ENCODE peak calls at places on chromosomes 1 and 21, in six cellular contexts. V, Q, P, B, A and D are unnamed samples. For H3K27me3, the result is how much of the 10 kb centered on the place peaks cover.

GRCh38 chr1:202725541-202725940 is 15.3 kb upstream of the SYT2 start:
- DNase-seq in V (no peak), Q (no peak), P (no peak), B (no peak), A (no peak), D (no peak)

GRCh38 chr1:66305927-66306326 is 228.0 kb upstream of the SGIP1 start:
- DNase-seq in V (no peak), Q (no peak), P (no peak), B (no peak), A (no peak), D (no peak)

GRCh38 chr1:155932487-155932886 is 1.7 kb downstream of the KHDC4 start:
- DNase-seq in V (no peak), Q (no peak), P (no peak), B (no peak), A (no peak), D (no peak)

GRCh38 chr1:15153842-15154479 is 414 bp downstream of the TMEM51 start:
- DNase-seq in V (no peak), Q (peak), P (no peak), B (peak), A (no peak), D (no peak)

GRCh38 chr21:43311303-43311817 is 115.6 kb downstream of the SIK1 start:
- DNase-seq in V (no peak), Q (no peak), P (no peak), B (no peak), A (peak), D (no peak)

GRCh38 chr21:41579692-41580091 is 71.7 kb upstream of the TMPRSS2 start:
- DNase-seq in V (no peak), Q (no peak), P (no peak), B (no peak), A (no peak), D (no peak)

GRCh38 chr1:35319988-35320713 is 51.6 kb downstream of the ZMYM4 start:
- DNase-seq in V (no peak), Q (no peak), P (no peak), B (no peak), A (no peak), D (no peak)

GRCh38 chr1:176879784-176880620 is 284.5 kb downstream of the ASTN1 start:
- DNase-seq in V (no peak), Q (peak), P (no peak), B (no peak), A (no peak), D (no peak)

GRCh38 chr1:31705080-31705866 is 1.5 kb upstream of the COL16A1 start:
- DNase-seq in V (no peak), Q (peak), P (no peak), B (peak), A (peak), D (no peak)

GRCh38 chr1:53060580-53060979 is 1.4 kb upstream of the PODN start:
- DNase-seq in V (no peak), Q (no peak), P (no peak), B (no peak), A (no peak), D (no peak)

GRCh38 chr1:181608951-181609350 is 125.6 kb downstream of the CACNA1E start:
- DNase-seq in V (peak), Q (no peak), P (no peak), B (no peak), A (no peak), D (no peak)

GRCh38 chr1:212162635-212163034 is 122.6 kb upstream of the PPP2R5A start:
- DNase-seq in V (no peak), Q (no peak), P (no peak), B (no peak), A (no peak), D (no peak)

GRCh38 chr1:167541610-167542009 is 12.0 kb downstream of the CREG1 start:
- DNase-seq in V (no peak), Q (no peak), P (no peak), B (no peak), A (no peak), D (no peak)

GRCh38 chr1:31645274-31645568 is 545 bp upstream of the PEF1 start:
- DNase-seq in V (no peak), Q (no peak), P (no peak), B (no peak), A (no peak), D (no peak)

GRCh38 chr1:23699280-23700179 is 7.9 kb downstream of the RPL11 start:
- DNase-seq in V (no peak), Q (no peak), P (no peak), B (no peak), A (no peak), D (no peak)

GRCh38 chr21:27498025-27498424 is 531.1 kb upstream of the ADAMTS5 start:
- DNase-seq in V (no peak), Q (no peak), P (no peak), B (no peak), A (no peak), D (no peak)

GRCh38 chr1:51240096-51240495 is 4.0 kb downstream of the RNF11 start:
- DNase-seq in V (no peak), Q (no peak), P (no peak), B (no peak), A (no peak), D (no peak)

GRCh38 chr21:45404726-45405270 is at the start of gene COL18A1:
- DNase-seq in V (no peak), Q (peak), P (no peak), B (peak), A (no peak), D (no peak)
- H3K27me3 ChIP-seq in V (under half), Q (under half), P (under half), B (under half), A (under half), D (under half)

DNA sequence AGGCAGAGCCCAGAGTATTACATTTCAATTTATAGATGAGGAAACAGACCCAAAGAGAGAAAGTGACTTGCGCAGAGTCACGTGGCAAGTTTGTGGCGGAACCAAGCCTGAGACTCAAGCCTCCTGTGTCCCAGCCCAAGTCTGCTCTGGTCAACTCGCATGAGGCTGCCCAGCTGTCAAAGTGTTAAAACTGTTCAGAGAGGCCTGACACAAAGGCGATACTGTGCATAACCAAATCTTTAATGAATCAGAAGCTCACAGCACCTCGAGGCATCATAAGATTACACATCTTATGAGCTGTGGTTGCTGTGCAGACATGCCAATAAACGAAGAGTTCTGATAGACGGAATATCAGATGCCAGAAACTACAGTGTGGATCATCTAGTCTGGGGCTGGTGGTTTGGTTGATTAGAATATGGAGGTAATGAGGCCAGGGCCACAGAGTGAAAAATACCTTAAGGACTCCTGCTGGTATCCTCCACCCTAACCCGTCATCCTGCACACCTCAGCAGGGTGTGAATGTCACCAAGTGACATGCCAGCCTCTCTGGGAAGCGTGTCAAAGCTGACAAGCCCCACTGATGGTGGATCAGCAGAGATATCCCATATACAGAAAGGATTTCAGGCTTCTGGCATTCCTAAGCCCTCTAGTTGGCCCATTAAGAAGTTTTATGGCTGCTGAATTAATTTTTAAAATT is 42.2 kb downstream of the TNNT2 start:
- DNase-seq in V (no peak), Q (no peak), P (no peak), B (no peak), A (no peak), D (no peak)
- TF ChIP-seq SIN3A in V (no peak), Q (no peak), P (no peak), B (no peak), A (no peak), D (no peak)

DNA sequence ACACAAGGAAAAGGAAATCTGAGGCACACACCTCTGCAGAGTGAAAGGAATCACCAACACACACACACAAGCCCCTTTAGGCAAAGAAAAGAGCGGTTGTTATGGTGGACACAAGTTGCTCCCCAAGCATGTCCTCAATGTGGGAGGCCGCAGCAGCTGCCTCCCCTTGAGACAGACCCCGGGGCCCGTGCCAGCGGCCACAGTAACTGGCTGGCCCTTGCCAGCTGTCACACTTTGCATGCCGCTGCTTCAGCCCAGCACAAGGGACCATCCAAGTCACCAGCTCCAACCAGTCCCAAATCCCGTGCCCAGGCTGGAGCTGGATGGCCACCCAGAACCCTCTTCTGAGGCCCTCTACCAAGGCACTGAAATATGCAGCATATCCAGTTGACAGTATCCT is 2.9 kb upstream of the OLIG1 start:
- DNase-seq in V (no peak), Q (no peak), P (no peak), B (no peak), A (no peak), D (no peak)
- H3K27me3 ChIP-seq in V (half or more), Q (under half), P (under half), B (half or more), A (under half), D (under half)

DNA sequence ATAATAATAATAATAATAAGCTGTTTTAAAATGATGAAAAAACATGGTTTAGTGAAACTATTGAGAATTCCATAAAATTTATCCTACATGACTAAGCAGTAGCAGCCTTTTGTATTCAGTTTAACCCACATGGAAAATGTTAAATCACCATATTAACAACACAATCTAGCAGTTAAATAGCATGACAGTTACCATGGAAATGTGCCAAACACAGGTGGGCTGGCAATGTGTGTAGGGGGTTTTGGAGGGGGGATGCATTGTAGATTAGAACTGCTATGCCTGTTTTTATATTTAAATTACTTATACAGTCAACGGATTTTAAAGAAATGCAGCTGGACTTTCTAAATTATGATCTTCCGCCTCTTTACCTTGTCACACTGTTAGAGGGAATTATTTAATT is 480.3 kb upstream of the DEPDC1 start:
- DNase-seq in V (peak), Q (no peak), P (no peak), B (no peak), A (no peak), D (no peak)
- TF ChIP-seq SIN3A in V (no peak), Q (no peak), P (no peak), B (no peak), A (no peak), D (no peak)